ENCODE peak calls at places on chromosomes 1 and 21, in seven cellular contexts. Y is psoas muscle, E is mesothelial cell of epicardium, I is GM13977, S is BE2C, J is PC-3, Q is left ventricle myocardium inferior. G is an unnamed sample.

GRCh38 chr1:173507205-173507846 is 30.2 kb downstream of the PRDX6 start:
- DNase-seq in Q (no peak), I (no peak), E (no peak), J (peak; percentile 100), Y (no peak), S (no peak), G (no peak)

GRCh38 chr1:171270806-171271205 is 22.5 kb downstream of the FMO1 start:
- DNase-seq in Q (no peak), E (no peak), I (no peak), J (no peak), Y (no peak), S (no peak), G (no peak)

GRCh38 chr1:30140566-30140965 is 582.8 kb downstream of the MATN1 start:
- DNase-seq in E (peak; percentile 26), I (no peak), S (no peak), Y (no peak), Q (no peak), J (no peak), G (no peak)

GRCh38 chr1:29343476-29343875 is 107.2 kb downstream of the PTPRU start:
- DNase-seq in S (no peak), J (no peak), E (no peak), Q (no peak), I (no peak), Y (no peak), G (no peak)

GRCh38 chr1:22805672-22806038 is 95.0 kb downstream of the EPHB2 start:
- DNase-seq in I (no peak), E (no peak), S (no peak), Y (no peak), J (no peak), Q (no peak), G (no peak)

GRCh38 chr1:66243548-66244130 is 290.3 kb upstream of the SGIP1 start:
- DNase-seq in Q (no peak), I (no peak), J (no peak), S (no peak), E (no peak), Y (no peak), G (no peak)

GRCh38 chr1:181010789-181011188 is 11.9 kb downstream of the STX6 start:
- DNase-seq in Q (no peak), Y (no peak), J (no peak), I (no peak), E (no peak), S (no peak), G (no peak)

GRCh38 chr1:12183095-12183794 is 16.5 kb downstream of the TNFRSF1B start:
- DNase-seq in Y (no peak), J (no peak), Q (no peak), E (no peak), I (no peak), S (no peak), G (no peak)

GRCh38 chr1:63189677-63190076 is 132.7 kb upstream of the FOXD3 start:
- DNase-seq in I (no peak), S (peak; percentile 8), E (no peak), J (no peak), Y (no peak), Q (no peak), G (no peak)

GRCh38 chr21:25708467-25709065 is 26.1 kb downstream of the ATP5PF start:
- DNase-seq in Y (no peak), E (peak; percentile 49), Q (no peak), J (peak; percentile 65), I (peak; percentile 41), S (peak; percentile 43), G (no peak)

GRCh38 chr1:89608627-89609338 is 24.1 kb upstream of the LRRC8C start:
- DNase-seq in J (no peak), S (no peak), Y (peak; percentile 43), Q (no peak), I (no peak), E (no peak), G (no peak)

GRCh38 chr1:176643536-176643935 is 180.6 kb downstream of the PAPPA2 start:
- DNase-seq in J (peak; percentile 57), E (no peak), S (no peak), Y (no peak), I (no peak), Q (no peak), G (no peak)

GRCh38 chr21:43719748-43720538 is 1.0 kb downstream of the PDXK start:
- DNase-seq in J (no peak), S (no peak), Q (no peak), I (peak; percentile 27), E (no peak), Y (peak; percentile 64), G (no peak)

GRCh38 chr1:24536391-24536840 is 19.5 kb upstream of the NCMAP start:
- DNase-seq in I (peak; percentile 61), Y (no peak), S (no peak), Q (no peak), E (no peak), J (no peak), G (no peak)

GRCh38 chr1:41500378-41500777 is 15.9 kb upstream of the EDN2 start:
- DNase-seq in Q (no peak), I (no peak), S (no peak), Y (peak; percentile 86), E (no peak), J (peak; percentile 94), G (no peak)

GRCh38 chr1:180863158-180863775 is 49.4 kb upstream of the KIAA1614 start:
- DNase-seq in J (peak; percentile 71), Y (no peak), I (no peak), E (peak; percentile 39), Q (no peak), S (peak; percentile 18), G (no peak)

GRCh38 chr1:61724721-61725694 is at the start of gene TM2D1:
- DNase-seq in S (peak; percentile 82), J (peak; percentile 92), Q (peak; percentile 89), I (peak; percentile 88), E (peak; percentile 83), Y (peak; percentile 95), G (peak; percentile 93)

GRCh38 chr21:35508389-35508888 is 459.3 kb upstream of the RUNX1 start:
- DNase-seq in Y (peak; percentile 71), S (no peak), Q (peak; percentile 60), I (no peak), J (peak; percentile 92), E (no peak), G (no peak)

GRCh38 chr1:113275691-113276090 is 114.6 kb upstream of the MAGI3 start:
- DNase-seq in S (no peak), Q (no peak), E (no peak), Y (no peak), J (no peak), I (no peak), G (no peak)

GRCh38 chr21:15241997-15242767 is 177.4 kb upstream of the NRIP1 start:
- DNase-seq in S (no peak), J (peak; percentile 60), I (no peak), E (no peak), Q (no peak), Y (no peak), G (no peak)

DNA sequence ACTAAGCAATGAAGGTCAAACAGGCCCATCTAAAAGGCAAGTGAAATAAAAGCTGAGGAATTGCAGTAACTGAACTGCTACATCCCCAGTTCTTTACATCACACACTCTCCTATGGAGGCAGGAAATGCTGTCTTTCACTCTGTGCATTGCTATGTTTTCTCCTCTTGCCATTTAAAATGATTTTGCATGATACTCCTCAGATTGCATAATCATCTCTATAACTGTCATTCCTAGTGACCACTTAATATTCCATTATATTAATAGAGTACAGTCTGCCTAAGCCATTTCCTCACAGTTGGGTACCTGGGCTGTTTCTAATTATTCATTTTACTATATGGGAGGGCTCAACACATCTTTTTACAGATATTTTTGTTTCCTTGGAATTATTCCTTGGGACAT is 92.4 kb upstream of the KCNE2 start:
- DNase-seq in Q (no peak), Y (no peak), I (no peak), S (no peak), E (no peak), J (no peak), G (no peak)
- TF ChIP-seq CTCF in Q (no peak), Y (no peak), I (no peak), S (no peak), E (no peak), J (no peak), G (no peak)

DNA sequence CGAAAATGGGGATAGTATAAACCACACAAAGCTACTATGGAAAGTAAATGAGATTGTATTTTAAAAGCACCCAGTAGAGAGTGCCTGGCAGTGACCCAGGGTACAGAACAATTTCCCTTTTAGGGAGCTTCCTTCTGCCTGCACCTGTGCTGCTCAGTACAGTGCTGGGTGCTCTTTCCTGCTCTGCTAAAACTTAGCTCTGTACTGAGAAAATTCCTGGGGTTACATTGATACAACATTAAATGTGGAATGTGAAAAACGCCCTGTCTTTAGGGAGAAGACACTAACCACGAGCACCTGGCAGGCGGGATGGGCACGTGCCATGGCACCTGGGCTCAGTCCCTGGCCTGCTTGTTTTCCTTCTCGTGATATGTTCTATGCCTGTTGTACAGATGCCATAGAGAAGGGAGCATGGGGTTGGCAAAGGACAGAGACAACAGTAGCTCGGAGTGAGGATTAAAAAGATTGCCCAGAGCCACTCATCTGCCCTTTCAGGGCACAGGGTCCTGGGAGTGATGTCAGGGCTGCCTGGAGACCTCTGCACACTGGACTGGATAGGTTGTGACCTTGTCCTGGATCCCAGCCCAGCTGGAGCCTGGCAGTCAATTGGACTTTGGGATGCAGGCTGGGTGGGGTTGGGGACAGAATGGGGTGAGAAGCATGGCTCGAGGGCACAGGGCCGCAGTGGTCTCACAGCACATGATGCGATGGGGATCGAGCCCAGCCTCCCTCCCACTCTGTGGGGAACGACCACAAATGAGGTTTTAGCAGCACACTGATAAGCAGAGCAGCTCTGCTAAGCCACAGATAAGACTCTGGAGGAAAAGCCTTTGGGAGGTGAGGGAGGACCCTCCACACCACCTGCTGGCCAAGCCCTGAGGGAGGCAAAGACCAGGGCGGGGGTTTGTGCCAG is 4.2 kb downstream of the SPATA46 start:
- DNase-seq in J (peak; percentile 31), S (peak; percentile 58), E (no peak), I (no peak), Q (no peak), Y (no peak), G (no peak)
- TF ChIP-seq CTCF in J (no peak), S (peak; percentile 45), E (no peak), I (no peak), Q (no peak), Y (no peak), G (no peak)

GRCh38 chr21:44752701-44753235 is 41.4 kb upstream of the TSPEAR start:
- DNase-seq in Y (no peak), S (no peak), E (no peak), Q (no peak), J (peak; percentile 98), I (no peak), G (no peak)
- TF ChIP-seq CTCF in Y (no peak), S (no peak), E (no peak), Q (peak; percentile 12), J (peak; percentile 37), I (no peak), G (no peak)

GRCh38 chr1:234324668-234325225 is 48.5 kb upstream of the COA6 start:
- DNase-seq in Q (no peak), Y (no peak), J (no peak), E (no peak), I (no peak), S (peak; percentile 24), G (no peak)

GRCh38 chr1:234327577-234328164 is 45.6 kb upstream of the COA6 start:
- DNase-seq in Q (no peak), J (no peak), S (no peak), I (no peak), Y (no peak), E (no peak), G (no peak)

GRCh38 chr1:234325878-234326492 is 47.3 kb upstream of the COA6 start:
- DNase-seq in Y (no peak), S (no peak), Q (no peak), J (no peak), I (no peak), E (no peak), G (no peak)

GRCh38 chr1:234322979-234323378 is 50.3 kb upstream of the COA6 start:
- DNase-seq in E (no peak), Y (no peak), S (peak; percentile 84), J (peak; percentile 41), Q (no peak), I (peak; percentile 38), G (no peak)

GRCh38 chr1:234326493-234327366 is 46.5 kb upstream of the COA6 start:
- DNase-seq in Q (peak; percentile 23), J (peak; percentile 81), S (peak; percentile 70), E (peak; percentile 71), Y (no peak), I (peak; percentile 67), G (no peak)
- TF ChIP-seq CTCF in Q (peak; percentile 83), J (peak; percentile 96), S (peak; percentile 87), E (peak; percentile 58), Y (peak; percentile 55), I (peak; percentile 87), G (peak; percentile 77)